ENCODE peak calls at places on chromosomes 5 and 9, in four cellular contexts. K is breast epithelium, W is psoas muscle, N is upper lobe of left lung. S is an unnamed sample.

GRCh38 chr9:114662081-114662989 is 4.7 kb upstream of the TEX53 start:
- DNase-seq in W (no peak), N (peak), K (no peak), S (peak)

GRCh38 chr9:70049236-70049635 is 5.6 kb downstream of the MAMDC2 start:
- DNase-seq in N (peak), K (no peak), W (peak), S (peak)

GRCh38 chr5:31614147-31615030 is 24.5 kb upstream of the PDZD2 start:
- DNase-seq in K (no peak), N (no peak), W (no peak), S (no peak)

GRCh38 chr5:147686421-147686820 is 96.1 kb downstream of the JAKMIP2 start:
- DNase-seq in W (no peak), K (no peak), N (no peak), S (no peak)

GRCh38 chr5:139808481-139809330 is 13.1 kb downstream of the PSD2 start:
- DNase-seq in K (no peak), N (no peak), W (no peak), S (peak)

GRCh38 chr9:131529597-131530545 is 1.2 kb downstream of the UCK1 start:
- DNase-seq in W (no peak), N (no peak), K (no peak), S (no peak)

GRCh38 chr9:136141716-136142415 is 23.2 kb upstream of the TMEM250 start:
- DNase-seq in N (no peak), K (no peak), W (no peak), S (no peak)

GRCh38 chr5:109410389-109411174 is 808 bp upstream of the PJA2 start:
- DNase-seq in N (peak), W (peak), K (peak), S (peak)

GRCh38 chr5:139904566-139905400 is 109.2 kb downstream of the PSD2 start:
- DNase-seq in W (no peak), N (no peak), K (no peak), S (no peak)

GRCh38 chr5:128378196-128378595 is 159.8 kb downstream of the FBN2 start:
- DNase-seq in N (no peak), W (no peak), K (no peak), S (peak)

GRCh38 chr9:36268007-36268427 is 9.8 kb upstream of the GNE start:
- DNase-seq in W (no peak), N (no peak), K (no peak), S (peak)

GRCh38 chr9:107733530-107733907 is 243.9 kb upstream of the KLF4 start:
- DNase-seq in W (peak), K (no peak), N (peak), S (peak)

GRCh38 chr5:123951204-123951977 is 439.4 kb downstream of the CSNK1G3 start:
- DNase-seq in K (no peak), N (no peak), W (no peak), S (peak)

GRCh38 chr9:97900738-97901565 is 21.3 kb downstream of the TRMO start:
- DNase-seq in W (no peak), N (no peak), K (no peak), S (peak)

GRCh38 chr5:112706446-112707016 is 31.2 kb upstream of the APC start:
- DNase-seq in K (no peak), N (no peak), W (no peak), S (no peak)

GRCh38 chr9:133487331-133487725 is 8.4 kb upstream of the SLC2A6 start:
- DNase-seq in K (no peak), N (no peak), W (no peak), S (no peak)

GRCh38 chr9:122091682-122092592 is 1.2 kb downstream of the TTLL11 start:
- DNase-seq in N (no peak), K (no peak), W (no peak), S (no peak)

GRCh38 chr9:122090287-122090883 is 2.7 kb downstream of the TTLL11 start:
- DNase-seq in W (no peak), K (no peak), N (no peak), S (no peak)

GRCh38 chr9:122095010-122095767 is 2.1 kb upstream of the TTLL11 start:
- DNase-seq in W (no peak), K (no peak), N (no peak), S (peak)

GRCh38 chr9:122090981-122091380 is 2.1 kb downstream of the TTLL11 start:
- DNase-seq in K (no peak), N (no peak), W (no peak), S (no peak)

DNA sequence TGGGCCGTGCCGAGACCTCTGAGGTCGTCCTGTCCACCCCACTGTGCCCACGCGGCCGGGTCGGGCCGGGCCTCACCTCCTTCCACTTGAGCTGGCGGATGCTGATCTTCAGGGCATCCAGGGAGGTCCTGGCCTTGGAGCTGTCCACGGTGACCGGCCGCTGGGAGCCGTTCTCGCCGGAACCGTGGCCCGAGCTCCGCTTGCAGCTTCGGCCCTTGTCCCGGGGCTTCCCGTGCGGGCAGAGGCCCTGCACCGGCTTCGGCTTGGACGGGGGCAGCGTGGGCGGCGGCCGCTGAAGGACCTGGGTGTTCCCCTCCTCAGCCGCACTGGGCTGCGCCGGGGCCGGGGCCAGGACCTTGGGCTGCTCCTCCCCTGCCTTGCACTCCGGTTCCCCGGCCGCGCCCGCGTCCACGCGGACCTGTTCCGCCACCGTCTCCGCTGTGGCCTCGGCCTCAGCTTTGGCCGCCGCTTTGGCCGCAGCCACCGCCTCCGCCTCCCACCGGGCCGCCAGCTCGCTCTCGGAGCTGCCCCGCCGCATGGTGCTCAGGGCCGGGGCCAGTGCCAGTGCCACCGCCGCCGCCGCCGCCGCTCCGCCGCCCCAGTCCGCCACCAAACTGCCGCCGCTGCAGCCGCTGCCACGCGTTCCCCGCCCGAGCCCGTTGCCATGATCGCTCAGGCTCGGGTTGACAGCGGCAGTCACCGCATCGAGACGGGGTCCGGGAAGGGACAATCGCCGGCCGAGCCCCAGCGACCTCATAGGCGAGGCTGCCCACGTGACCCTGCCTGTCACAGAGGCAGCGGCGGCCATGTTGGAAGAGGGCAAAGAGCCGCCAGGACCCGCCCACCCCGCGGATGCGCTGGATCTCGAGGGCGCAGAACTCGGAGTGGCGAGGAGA is at the start of gene TTLL11:
- DNase-seq in K (peak), N (peak), W (peak), S (peak)
- H3K27ac ChIP-seq in K (peak), N (peak), W (peak), S (peak)

GRCh38 chr5:81749562-81750307 is 1.2 kb downstream of the SSBP2 start:
- DNase-seq in K (peak), W (peak), N (no peak), S (peak)
- H3K27ac ChIP-seq in K (peak), W (peak), N (peak), S (no peak)

GRCh38 chr5:173884402-173885053 is 3.6 kb upstream of the CPEB4 start:
- DNase-seq in N (peak), W (no peak), K (no peak), S (no peak)
- H3K27ac ChIP-seq in N (no peak), W (no peak), K (peak), S (no peak)

DNA sequence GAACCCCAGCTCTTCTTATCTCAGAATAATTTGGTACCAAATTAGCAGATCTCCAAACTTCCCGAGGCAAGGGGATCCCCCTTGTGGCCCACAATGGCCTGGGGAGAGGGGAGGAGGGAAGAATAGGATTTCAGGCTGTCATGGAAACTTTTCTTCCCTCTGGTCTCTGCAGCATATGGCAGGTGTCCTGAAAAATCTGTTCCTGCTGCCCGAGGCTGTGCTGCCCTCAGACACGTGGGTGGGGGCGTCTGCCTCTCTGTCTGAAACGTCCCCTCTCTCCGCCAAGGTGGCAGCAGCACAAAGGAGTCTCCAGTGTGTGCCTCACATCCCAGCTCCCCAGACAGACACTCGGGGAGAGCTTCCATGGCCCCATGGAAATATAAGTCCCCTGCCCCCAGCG is 34.0 kb downstream of the CCNJL start:
- DNase-seq in K (no peak), N (no peak), W (no peak), S (no peak)
- H3K27ac ChIP-seq in K (no peak), N (no peak), W (no peak), S (no peak)

DNA sequence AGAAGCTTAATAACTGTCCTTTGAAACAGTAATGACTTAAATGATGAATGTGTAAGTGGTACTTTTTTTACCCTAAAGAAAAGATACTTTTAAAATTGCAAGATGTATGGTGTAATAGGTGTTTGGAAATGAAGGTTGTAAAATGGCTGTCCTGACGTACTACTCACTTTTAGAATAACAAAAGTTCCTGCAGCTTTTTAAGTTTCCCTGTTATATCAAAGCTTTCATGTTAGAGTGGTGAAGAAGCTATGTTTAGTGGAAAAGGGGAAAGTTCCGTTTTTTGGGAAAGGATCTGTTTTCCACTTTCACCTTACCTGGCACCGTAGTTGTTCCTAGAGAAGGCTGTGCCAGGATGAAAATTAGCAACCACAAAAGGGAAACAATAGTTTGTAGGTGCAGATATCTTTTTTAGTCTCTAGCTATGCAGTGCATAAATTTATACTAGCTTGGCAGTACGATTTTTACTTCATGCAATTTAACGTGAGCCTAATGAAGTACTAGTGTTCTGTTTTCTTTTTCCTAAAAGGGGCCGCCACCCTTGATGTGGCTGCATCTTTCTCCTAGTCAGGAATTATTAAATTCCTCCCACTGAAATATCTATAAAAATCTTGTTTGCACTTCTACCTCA is 1.3 kb downstream of the TNPO1 start:
- DNase-seq in N (no peak), W (no peak), K (no peak), S (peak)
- H3K27ac ChIP-seq in N (peak), W (peak), K (peak), S (peak)

S was measured in GM23248.